ENCODE peak calls at places on chromosome 1, in nine cellular contexts. I, G, N, B, S, E, K, U and F are unnamed samples.

GRCh38 chr1:5297199-5297877 is 642.9 kb downstream of the AJAP1 start:
- DNase-seq in I (peak), G (no peak), N (peak), B (no peak), S (no peak), E (no peak), K (no peak), U (no peak), F (peak)

GRCh38 chr1:53090227-53091147 is 28.5 kb downstream of the PODN start:
- DNase-seq in I (no peak), G (no peak), N (peak), B (no peak), S (no peak), E (no peak), K (no peak), U (no peak), F (no peak)

GRCh38 chr1:24849653-24850295 is 80.3 kb downstream of the RUNX3 start:
- DNase-seq in I (no peak), G (peak), N (no peak), B (peak), S (peak), E (peak), K (no peak), U (no peak), F (peak)

GRCh38 chr1:79711001-79711431 is 704.5 kb upstream of the ADGRL4 start:
- DNase-seq in I (no peak), G (no peak), N (no peak), B (peak), S (peak), E (no peak), K (no peak), U (peak), F (no peak)

GRCh38 chr1:55506686-55507577 is 291.8 kb upstream of the USP24 start:
- DNase-seq in I (no peak), G (no peak), N (no peak), B (peak), S (no peak), E (no peak), K (no peak), U (peak), F (no peak)

GRCh38 chr1:165344198-165344597 is 12.3 kb downstream of the LMX1A start:
- DNase-seq in I (no peak), G (no peak), N (no peak), B (no peak), S (no peak), E (no peak), K (no peak), U (no peak), F (no peak)

GRCh38 chr1:61353797-61354406 is 271.5 kb downstream of the NFIA start:
- DNase-seq in I (no peak), G (no peak), N (no peak), B (no peak), S (no peak), E (no peak), K (no peak), U (no peak), F (no peak)

GRCh38 chr1:112686835-112687234 is 12.4 kb downstream of the MOV10 start:
- DNase-seq in I (no peak), G (no peak), N (no peak), B (no peak), S (no peak), E (no peak), K (no peak), U (no peak), F (no peak)

GRCh38 chr1:4624141-4624715 is 30.2 kb upstream of the AJAP1 start:
- DNase-seq in I (no peak), G (no peak), N (peak), B (no peak), S (no peak), E (no peak), K (no peak), U (no peak), F (no peak)

GRCh38 chr1:7868085-7868780 is 15.4 kb upstream of the UTS2 start:
- DNase-seq in I (no peak), G (no peak), N (no peak), B (no peak), S (no peak), E (no peak), K (no peak), U (no peak), F (no peak)

GRCh38 chr1:25030674-25031589 is 100.9 kb upstream of the RUNX3 start:
- DNase-seq in I (no peak), G (peak), N (no peak), B (no peak), S (no peak), E (peak), K (no peak), U (peak), F (no peak)

GRCh38 chr1:82562448-82562847 is 761.7 kb downstream of the ADGRL2 start:
- DNase-seq in I (no peak), G (no peak), N (no peak), B (no peak), S (no peak), E (no peak), K (no peak), U (no peak), F (no peak)

GRCh38 chr1:17545354-17545753 is 5.9 kb downstream of the ARHGEF10L start:
- DNase-seq in I (no peak), G (no peak), N (no peak), B (peak), S (peak), E (no peak), K (no peak), U (peak), F (no peak)

GRCh38 chr1:167199656-167200055 is 21.0 kb upstream of the POU2F1 start:
- DNase-seq in I (no peak), G (no peak), N (no peak), B (no peak), S (no peak), E (no peak), K (no peak), U (no peak), F (no peak)

GRCh38 chr1:212161231-212161781 is 123.9 kb upstream of the PPP2R5A start:
- DNase-seq in I (no peak), G (no peak), N (no peak), B (peak), S (peak), E (peak), K (no peak), U (peak), F (no peak)

GRCh38 chr1:233480198-233480597 is 133.7 kb upstream of the KCNK1 start:
- DNase-seq in I (no peak), G (no peak), N (no peak), B (no peak), S (no peak), E (no peak), K (no peak), U (no peak), F (no peak)

GRCh38 chr1:8118031-8118451 is 91.9 kb upstream of the ERRFI1 start:
- DNase-seq in I (no peak), G (no peak), N (no peak), B (peak), S (no peak), E (no peak), K (no peak), U (peak), F (no peak)

GRCh38 chr1:239763850-239764249 is 327.8 kb upstream of the FMN2 start:
- DNase-seq in I (no peak), G (no peak), N (no peak), B (no peak), S (no peak), E (no peak), K (no peak), U (no peak), F (no peak)

GRCh38 chr1:9200441-9200840 is 34.1 kb upstream of the H6PD start:
- DNase-seq in I (no peak), G (no peak), N (no peak), B (no peak), S (no peak), E (no peak), K (no peak), U (peak), F (no peak)